ENCODE peak calls at places on chromosomes 2 and 18, in five cellular contexts. One of them, this sample, is unnamed.

GRCh38 chr2:128198666-128199065 is 107.7 kb downstream of the UGGT1 start:
- DNase-seq in stomach: no peak
- DNase-seq in tibial nerve: no peak
- DNase-seq in H1: no peak
- DNase-seq in K562: no peak
- DNase-seq in this sample: no peak

GRCh38 chr2:239227661-239228371 is 173.0 kb downstream of the HDAC4 start:
- DNase-seq in H1: no peak
- DNase-seq in K562: no peak
- DNase-seq in stomach: peak
- DNase-seq in tibial nerve: no peak
- DNase-seq in this sample: no peak

GRCh38 chr18:75110311-75110710 is 98.6 kb downstream of the PTGR3 start:
- DNase-seq in stomach: no peak
- DNase-seq in H1: no peak
- DNase-seq in tibial nerve: no peak
- DNase-seq in K562: no peak
- DNase-seq in this sample: no peak

GRCh38 chr2:176163655-176164021 is 6.5 kb downstream of the HOXD3 start:
- DNase-seq in H1: no peak
- DNase-seq in K562: no peak
- DNase-seq in stomach: no peak
- DNase-seq in tibial nerve: no peak
- DNase-seq in this sample: no peak

GRCh38 chr18:13268746-13269285 is 50.3 kb downstream of the LDLRAD4 start:
- DNase-seq in stomach: no peak
- DNase-seq in tibial nerve: no peak
- DNase-seq in K562: no peak
- DNase-seq in H1: no peak
- DNase-seq in this sample: no peak

GRCh38 chr2:156005999-156006712 is 326.4 kb downstream of the NR4A2 start:
- DNase-seq in tibial nerve: no peak
- DNase-seq in H1: no peak
- DNase-seq in stomach: no peak
- DNase-seq in K562: no peak
- DNase-seq in this sample: no peak

GRCh38 chr2:76749858-76750257 is 772.3 kb downstream of the LRRTM4 start:
- DNase-seq in K562: no peak
- DNase-seq in tibial nerve: no peak
- DNase-seq in H1: no peak
- DNase-seq in stomach: no peak
- DNase-seq in this sample: no peak

GRCh38 chr2:137220438-137220998 is 455.2 kb downstream of the THSD7B start:
- DNase-seq in H1: no peak
- DNase-seq in tibial nerve: no peak
- DNase-seq in stomach: no peak
- DNase-seq in K562: no peak
- DNase-seq in this sample: no peak

GRCh38 chr2:121076885-121077549 is 208.0 kb downstream of the TFCP2L1 start:
- DNase-seq in stomach: peak
- DNase-seq in H1: peak
- DNase-seq in tibial nerve: peak
- DNase-seq in K562: peak
- DNase-seq in this sample: peak

GRCh38 chr2:224401641-224402342 is at the start of gene FAM124B:
- DNase-seq in K562: peak
- DNase-seq in stomach: peak
- DNase-seq in tibial nerve: peak
- DNase-seq in H1: no peak
- DNase-seq in this sample: peak

GRCh38 chr2:76985387-76986136 is 536.6 kb downstream of the LRRTM4 start:
- DNase-seq in K562: no peak
- DNase-seq in H1: no peak
- DNase-seq in stomach: no peak
- DNase-seq in tibial nerve: no peak
- DNase-seq in this sample: no peak

GRCh38 chr2:185507703-185508102 is 230.9 kb upstream of the FSIP2 start:
- DNase-seq in tibial nerve: no peak
- DNase-seq in K562: no peak
- DNase-seq in H1: no peak
- DNase-seq in stomach: no peak
- DNase-seq in this sample: no peak

GRCh38 chr2:41923156-41923786 is 124.5 kb upstream of the PKDCC start:
- DNase-seq in H1: no peak
- DNase-seq in K562: no peak
- DNase-seq in tibial nerve: no peak
- DNase-seq in stomach: no peak
- DNase-seq in this sample: no peak

GRCh38 chr18:33212363-33212762 is 228.2 kb downstream of the CCDC178 start:
- DNase-seq in H1: no peak
- DNase-seq in stomach: no peak
- DNase-seq in K562: no peak
- DNase-seq in tibial nerve: no peak
- DNase-seq in this sample: no peak

GRCh38 chr2:179883407-179883806 is 22.0 kb upstream of the ZNF385B start:
- DNase-seq in H1: no peak
- DNase-seq in stomach: no peak
- DNase-seq in K562: no peak
- DNase-seq in tibial nerve: no peak
- DNase-seq in this sample: no peak

GRCh38 chr2:175097297-175097696 is 70.7 kb downstream of the ATF2 start:
- DNase-seq in H1: no peak
- DNase-seq in tibial nerve: no peak
- DNase-seq in K562: no peak
- DNase-seq in stomach: no peak
- DNase-seq in this sample: no peak

GRCh38 chr2:10877691-10878111 is 34.0 kb upstream of the KCNF1 start:
- DNase-seq in H1: no peak
- DNase-seq in tibial nerve: no peak
- DNase-seq in K562: no peak
- DNase-seq in stomach: no peak
- DNase-seq in this sample: no peak

GRCh38 chr2:67213677-67214402 is 183.3 kb upstream of the ETAA1 start:
- DNase-seq in tibial nerve: no peak
- DNase-seq in K562: no peak
- DNase-seq in H1: no peak
- DNase-seq in stomach: no peak
- DNase-seq in this sample: no peak

GRCh38 chr2:67215214-67215613 is 181.9 kb upstream of the ETAA1 start:
- DNase-seq in K562: peak
- DNase-seq in stomach: peak
- DNase-seq in tibial nerve: no peak
- DNase-seq in H1: peak
- DNase-seq in this sample: peak

GRCh38 chr2:67215636-67216035 is 181.5 kb upstream of the ETAA1 start:
- DNase-seq in K562: no peak
- DNase-seq in tibial nerve: no peak
- DNase-seq in stomach: no peak
- DNase-seq in H1: no peak
- DNase-seq in this sample: no peak

GRCh38 chr2:67213270-67213670 is 183.9 kb upstream of the ETAA1 start:
- DNase-seq in H1: no peak
- DNase-seq in stomach: no peak
- DNase-seq in K562: no peak
- DNase-seq in tibial nerve: no peak
- DNase-seq in this sample: no peak

DNA sequence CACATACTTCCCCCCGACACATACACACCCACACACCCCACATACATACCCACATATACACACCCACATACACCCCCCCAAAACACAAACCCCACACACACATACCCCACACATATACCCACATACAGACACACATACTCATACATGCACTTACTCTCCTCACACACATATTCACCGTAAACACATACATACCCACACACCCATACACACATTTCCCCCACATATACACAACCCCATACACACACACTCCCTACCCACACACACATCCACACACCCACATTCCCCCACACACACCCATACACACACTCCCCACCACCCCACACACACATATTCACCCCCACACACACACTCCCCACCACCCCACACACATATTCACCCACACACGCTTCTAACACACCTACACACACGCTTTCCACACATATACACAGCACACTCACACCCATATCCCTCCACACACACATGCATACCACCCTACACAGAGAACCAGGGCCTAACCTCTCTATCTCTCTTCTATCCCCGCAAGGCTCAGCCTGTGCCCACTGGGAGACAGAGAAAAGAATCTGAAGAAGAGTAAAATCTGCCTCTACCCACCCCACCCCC is 182.4 kb upstream of the ETAA1 start:
- DNase-seq in stomach: no peak
- DNase-seq in tibial nerve: no peak
- DNase-seq in K562: no peak
- DNase-seq in H1: no peak
- DNase-seq in this sample: no peak
- H3K27ac ChIP-seq in stomach: peak
- H3K27ac ChIP-seq in tibial nerve: no peak
- H3K27ac ChIP-seq in K562: no peak
- H3K27ac ChIP-seq in H1: no peak
- H3K27ac ChIP-seq in this sample: peak

GRCh38 chr2:29834624-29835023 is 86.8 kb downstream of the ALK start:
- DNase-seq in tibial nerve: no peak
- DNase-seq in stomach: no peak
- DNase-seq in H1: no peak
- DNase-seq in K562: no peak
- DNase-seq in this sample: no peak

GRCh38 chr2:29829841-29830240 is 91.5 kb downstream of the ALK start:
- DNase-seq in H1: no peak
- DNase-seq in tibial nerve: no peak
- DNase-seq in K562: no peak
- DNase-seq in stomach: no peak
- DNase-seq in this sample: no peak

GRCh38 chr2:29834036-29834540 is 87.3 kb downstream of the ALK start:
- DNase-seq in H1: no peak
- DNase-seq in K562: no peak
- DNase-seq in tibial nerve: no peak
- DNase-seq in stomach: no peak
- DNase-seq in this sample: no peak

DNA sequence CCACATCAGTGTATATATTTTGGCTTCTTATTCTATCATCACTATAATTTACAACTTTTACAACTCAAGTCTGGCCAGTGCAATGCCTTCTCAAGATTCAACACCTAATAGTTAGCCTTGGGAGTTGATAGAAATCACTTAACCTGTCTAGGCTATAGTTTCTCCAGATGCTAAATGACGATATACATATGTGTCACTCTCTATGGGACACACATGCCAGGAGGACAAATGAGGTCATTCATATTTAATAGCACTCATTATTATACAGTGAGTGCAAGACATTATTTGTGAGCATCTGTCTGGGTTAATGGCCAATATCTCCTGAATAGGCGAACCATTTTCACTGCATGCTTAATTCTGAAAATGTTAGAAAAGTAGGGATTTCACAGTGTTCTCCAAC is 89.8 kb downstream of the ALK start:
- DNase-seq in K562: no peak
- DNase-seq in stomach: no peak
- DNase-seq in H1: no peak
- DNase-seq in tibial nerve: no peak
- DNase-seq in this sample: no peak
- TF ChIP-seq EP300 in K562: no peak
- TF ChIP-seq EP300 in stomach: no peak
- TF ChIP-seq EP300 in H1: no peak
- TF ChIP-seq EP300 in tibial nerve: no peak
- TF ChIP-seq EP300 in this sample: no peak

GRCh38 chr2:154306261-154306970 is 392.1 kb upstream of the KCNJ3 start:
- DNase-seq in stomach: no peak
- DNase-seq in tibial nerve: no peak
- DNase-seq in K562: no peak
- DNase-seq in H1: no peak
- DNase-seq in this sample: no peak

DNA sequence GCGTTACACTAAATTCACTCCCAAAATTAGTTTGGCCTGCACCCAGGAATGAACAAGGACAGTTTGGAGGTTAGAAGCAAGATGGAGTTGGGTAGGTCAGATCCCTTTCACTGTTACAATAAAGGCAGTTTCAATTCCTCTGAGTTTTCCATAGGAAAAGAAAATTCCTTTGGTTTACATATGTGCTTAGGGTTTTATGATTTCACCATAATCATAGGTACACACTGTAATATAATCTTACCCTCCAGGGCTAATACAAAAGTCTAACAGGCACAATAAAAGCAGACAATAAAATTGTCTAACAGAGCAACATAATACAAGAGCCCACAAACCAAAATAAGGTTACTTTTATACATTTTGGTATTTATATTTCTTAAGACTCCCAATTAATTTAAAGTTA is 391.5 kb upstream of the KCNJ3 start:
- DNase-seq in K562: no peak
- DNase-seq in tibial nerve: no peak
- DNase-seq in stomach: no peak
- DNase-seq in H1: no peak
- DNase-seq in this sample: no peak
- H3K27ac ChIP-seq in K562: no peak
- H3K27ac ChIP-seq in tibial nerve: no peak
- H3K27ac ChIP-seq in stomach: no peak
- H3K27ac ChIP-seq in H1: no peak
- H3K27ac ChIP-seq in this sample: no peak

DNA sequence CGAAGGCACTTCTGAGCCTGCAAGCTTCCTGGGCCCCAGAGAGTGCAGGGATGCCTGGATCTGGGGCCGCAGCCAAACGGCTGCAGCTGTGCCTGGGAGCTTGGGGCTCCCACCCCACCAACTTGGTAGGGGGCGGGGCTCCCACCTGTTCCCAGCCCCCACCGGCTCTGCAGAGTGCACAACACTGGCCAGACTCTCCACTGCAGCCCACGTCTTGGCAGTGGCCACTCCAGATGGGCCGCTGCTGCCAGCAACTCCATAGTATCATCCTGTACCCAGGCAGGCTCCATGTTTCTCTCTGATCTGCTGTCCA is 9.9 kb downstream of the DYSF start:
- DNase-seq in K562: no peak
- DNase-seq in tibial nerve: no peak
- DNase-seq in H1: peak
- DNase-seq in stomach: no peak
- DNase-seq in this sample: no peak
- TF ChIP-seq EP300 in K562: no peak
- TF ChIP-seq EP300 in tibial nerve: no peak
- TF ChIP-seq EP300 in H1: no peak
- TF ChIP-seq EP300 in stomach: no peak
- TF ChIP-seq EP300 in this sample: no peak

GRCh38 chr2:234979204-234980167 is 27.7 kb downstream of the SH3BP4 start:
- DNase-seq in tibial nerve: no peak
- DNase-seq in H1: no peak
- DNase-seq in K562: no peak
- DNase-seq in stomach: no peak
- DNase-seq in this sample: no peak
- H3K27ac ChIP-seq in tibial nerve: peak
- H3K27ac ChIP-seq in H1: no peak
- H3K27ac ChIP-seq in K562: no peak
- H3K27ac ChIP-seq in stomach: peak
- H3K27ac ChIP-seq in this sample: peak